ENCODE peak calls at places on chromosomes 7 and 10, in seven cellular contexts. L is CD4-positive, alpha-beta T cell; C is adrenal gland; R is fibroblast of lung; O is GM10248; P is endothelial cell; Q is SK-N-SH. T is an unnamed sample.
A peak's percentile ranks its signal among the peaks of the same experiment; 100 is the strongest.

GRCh38 chr7:131692131-131692960 is 135.9 kb upstream of the PODXL start:
- DNase-seq in C (peak; percentile 80), P (peak; percentile 91), R (peak; percentile 18), L (no peak), Q (peak; percentile 89), O (peak; percentile 65), T (peak; percentile 91)

GRCh38 chr7:47403341-47403866 is 178.5 kb downstream of the TNS3 start:
- DNase-seq in O (no peak), L (no peak), R (no peak), C (peak; percentile 34), P (no peak), Q (no peak), T (no peak)

GRCh38 chr7:43085017-43085416 is 27.4 kb upstream of the HECW1 start:
- DNase-seq in L (no peak), O (no peak), Q (no peak), P (no peak), C (no peak), R (no peak), T (no peak)

GRCh38 chr10:75718996-75719395 is 287.6 kb downstream of the LRMDA start:
- DNase-seq in Q (no peak), P (no peak), L (no peak), C (no peak), O (no peak), R (peak; percentile 15), T (no peak)

GRCh38 chr10:86804805-86805204 is 48.4 kb downstream of the BMPR1A start:
- DNase-seq in O (no peak), Q (no peak), R (no peak), L (no peak), C (no peak), P (no peak), T (no peak)

GRCh38 chr7:23115991-23116390 is 10.4 kb downstream of the KLHL7 start:
- DNase-seq in L (no peak), C (no peak), O (no peak), R (no peak), Q (no peak), P (no peak), T (no peak)

GRCh38 chr10:119908201-119908600 is 15.7 kb downstream of the SEC23IP start:
- DNase-seq in C (no peak), P (no peak), L (no peak), R (peak; percentile 5), O (no peak), Q (no peak), T (no peak)

GRCh38 chr7:128948312-128948973 is 10.7 kb downstream of the IRF5 start:
- DNase-seq in R (no peak), P (no peak), L (no peak), C (peak; percentile 48), O (no peak), Q (peak; percentile 32), T (no peak)

GRCh38 chr7:91066627-91067026 is 197.6 kb upstream of the FZD1 start:
- DNase-seq in C (no peak), L (no peak), R (no peak), P (no peak), Q (no peak), O (no peak), T (no peak)

GRCh38 chr10:124354411-124355382 is 64.0 kb downstream of the OAT start:
- DNase-seq in L (no peak), Q (peak; percentile 84), O (no peak), R (peak; percentile 65), C (peak; percentile 70), P (no peak), T (no peak)

GRCh38 chr7:105185290-105186010 is 171.4 kb downstream of the KMT2E start:
- DNase-seq in C (no peak), P (no peak), R (no peak), O (no peak), L (no peak), Q (no peak), T (no peak)

GRCh38 chr10:133405272-133405671 is 11.3 kb downstream of the MTG1 start:
- DNase-seq in L (no peak), Q (no peak), O (no peak), R (no peak), C (no peak), P (no peak), T (no peak)

GRCh38 chr10:73647211-73647874 is 6.1 kb upstream of the MYOZ1 start:
- DNase-seq in L (no peak), Q (peak; percentile 96), C (peak; percentile 80), O (no peak), P (peak; percentile 63), R (peak; percentile 56), T (peak; percentile 29)

GRCh38 chr7:100493476-100494264 is 9.9 kb downstream of the NYAP1 start:
- DNase-seq in P (peak; percentile 51), O (peak; percentile 65), C (no peak), L (peak; percentile 56), R (peak; percentile 38), Q (peak; percentile 36), T (no peak)

GRCh38 chr7:2632717-2633537 is 1.1 kb downstream of the TTYH3 start:
- DNase-seq in Q (peak; percentile 80), P (peak; percentile 46), O (peak; percentile 59), R (peak; percentile 49), L (no peak), C (peak; percentile 88), T (no peak)

GRCh38 chr10:122462533-122463465 is 1.4 kb downstream of the HTRA1 start:
- DNase-seq in R (peak; percentile 66), L (no peak), Q (peak; percentile 56), P (no peak), C (peak; percentile 66), O (no peak), T (no peak)

GRCh38 chr7:41579961-41580935 is 122.6 kb downstream of the INHBA start:
- DNase-seq in O (no peak), R (peak; percentile 27), L (no peak), P (no peak), Q (no peak), C (no peak), T (no peak)

DNA sequence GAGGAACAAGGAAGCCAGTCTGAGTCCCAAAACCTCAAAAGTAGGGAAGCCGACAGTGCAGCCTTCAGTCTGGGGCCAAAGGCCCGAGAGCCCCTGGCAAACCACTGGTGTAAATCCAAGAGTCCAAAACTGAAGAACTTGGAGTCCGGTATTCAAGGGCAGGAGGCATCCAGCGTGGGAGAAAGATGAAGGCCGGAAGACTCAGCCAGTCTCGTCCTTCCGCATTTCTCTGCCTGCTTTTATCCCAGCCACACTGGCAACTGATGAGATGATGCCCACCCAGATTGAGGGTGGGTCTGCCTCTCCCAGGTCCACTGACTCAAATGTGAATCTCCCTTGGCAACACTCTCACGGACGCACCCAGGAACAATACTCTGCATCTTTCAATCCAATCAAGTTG is 140.7 kb upstream of the FAM20C start:
- DNase-seq in C (peak; percentile 24), R (no peak), P (no peak), Q (no peak), O (no peak), L (no peak), T (no peak)
- TF ChIP-seq CTCF in C (no peak), R (no peak), P (no peak), Q (no peak), O (no peak), L (no peak), T (no peak)

DNA sequence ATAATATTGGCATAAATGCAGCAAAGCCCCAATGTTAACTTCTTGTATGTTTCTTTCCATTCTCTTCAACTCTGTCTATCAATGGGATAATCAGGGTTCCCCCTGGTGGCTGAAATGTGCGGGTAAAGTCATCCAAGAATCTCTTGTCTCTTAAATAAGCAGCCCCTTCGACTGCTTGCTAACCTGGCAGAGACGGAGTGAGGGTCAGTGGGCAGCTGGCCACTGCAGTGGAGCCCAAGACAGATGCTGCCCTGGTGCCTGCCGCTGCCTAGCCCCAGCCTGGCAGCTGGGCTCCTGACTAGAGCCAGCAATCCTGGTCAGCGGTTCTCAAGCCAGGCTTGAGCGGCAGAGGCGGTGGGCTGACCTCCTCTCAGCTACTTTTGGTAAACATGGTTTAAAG is 248.9 kb downstream of the COBL start:
- DNase-seq in C (peak; percentile 91), Q (peak; percentile 59), P (peak; percentile 73), R (peak; percentile 80), L (peak; percentile 11), O (peak; percentile 55), T (peak; percentile 75)
- TF ChIP-seq CTCF in C (peak; percentile 54), Q (peak; percentile 98), P (peak; percentile 74), R (peak; percentile 81), L (peak; percentile 62), O (peak; percentile 45), T (peak; percentile 82)

DNA sequence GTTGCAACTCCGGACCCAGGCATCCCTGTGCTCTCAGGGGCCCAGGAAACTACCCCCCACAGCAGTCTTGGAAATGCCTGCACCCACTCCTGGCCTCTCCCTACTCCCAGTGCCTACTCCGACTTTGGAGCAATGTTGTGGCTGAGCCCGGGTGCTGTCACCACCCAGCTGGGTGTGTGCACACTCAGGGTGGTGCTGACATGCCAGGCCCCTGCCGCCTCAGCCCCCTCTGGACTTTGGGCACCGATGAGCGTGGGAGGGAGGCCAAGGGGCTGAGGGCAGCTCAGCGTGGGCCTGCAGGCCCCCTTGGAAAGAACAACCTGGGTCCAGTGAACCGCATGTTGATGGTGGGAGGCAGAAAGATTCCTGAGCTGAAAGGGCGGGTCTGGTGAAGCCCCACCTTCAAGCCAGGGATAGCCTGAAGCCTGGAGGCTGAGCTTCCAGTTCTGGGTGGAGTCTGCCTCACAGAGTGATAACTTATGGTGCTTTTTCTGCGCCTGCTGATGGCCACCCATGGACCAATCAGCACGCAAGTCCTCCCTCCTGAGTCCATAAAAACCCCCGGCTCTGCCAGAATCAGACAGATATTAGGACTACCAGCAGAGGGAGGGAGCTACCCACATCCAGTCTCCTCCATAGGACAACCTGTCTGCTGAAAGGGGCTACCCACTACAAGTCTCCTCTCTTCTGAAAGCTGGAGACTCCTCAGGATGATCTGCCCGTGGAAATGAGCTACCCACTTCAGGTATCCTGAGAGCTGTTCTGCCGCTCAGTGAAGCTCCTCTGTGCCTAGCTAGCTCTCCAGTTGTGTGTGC is 380.4 kb upstream of the SORCS1 start:
- DNase-seq in R (no peak), Q (peak; percentile 27), C (no peak), O (no peak), L (no peak), P (no peak), T (no peak)
- TF ChIP-seq CTCF in R (no peak), Q (peak; percentile 15), C (no peak), O (no peak), L (no peak), P (no peak), T (no peak)

GRCh38 chr10:106705576-106706526 is 458.7 kb downstream of the SORCS1 start:
- DNase-seq in P (peak; percentile 77), O (peak; percentile 39), R (peak; percentile 60), C (peak; percentile 82), L (no peak), Q (peak; percentile 61), T (peak; percentile 81)
- TF ChIP-seq CTCF in P (peak; percentile 83), O (peak; percentile 84), R (peak; percentile 67), C (peak; percentile 65), L (no peak), Q (peak; percentile 79), T (peak; percentile 95)

DNA sequence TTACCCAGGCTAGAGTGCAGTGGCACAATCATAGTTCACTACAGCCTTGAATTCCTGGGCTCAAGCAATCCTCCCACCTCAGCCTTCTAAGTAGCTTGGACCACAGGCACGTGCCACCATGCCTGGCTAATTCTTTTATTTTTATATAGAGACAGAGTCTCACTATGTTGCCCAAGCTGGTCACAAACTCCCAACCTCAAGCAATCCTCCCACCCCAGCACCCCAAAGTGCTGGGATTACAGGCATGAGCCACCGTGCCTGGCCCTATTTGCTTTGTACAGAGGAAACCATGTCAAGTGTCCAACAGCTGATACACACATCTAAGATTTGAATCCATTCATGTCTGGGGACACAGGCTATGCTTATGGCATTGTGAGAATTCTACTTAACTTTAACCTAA is 29.8 kb upstream of the MPP7 start:
- DNase-seq in P (no peak), Q (no peak), L (no peak), C (no peak), R (no peak), O (no peak), T (no peak)
- TF ChIP-seq CTCF in P (no peak), Q (no peak), L (no peak), C (no peak), R (no peak), O (no peak), T (no peak)

GRCh38 chr10:53997953-53998352 is 803.1 kb downstream of the PCDH15 start:
- DNase-seq in P (no peak), L (no peak), O (no peak), C (no peak), R (peak; percentile 18), Q (peak; percentile 29), T (no peak)
- TF ChIP-seq CTCF in P (peak; percentile 46), L (no peak), O (no peak), C (no peak), R (peak; percentile 36), Q (peak; percentile 43), T (peak; percentile 70)

T was measured in neural crest cell.